ENCODE peak calls at places on chromosomes 6 and 20, in seven cellular contexts. V is AG09319, N is AG04449, F is lung, P is HTR-8/SVneo, A is Calu3, T is GM20000. D is an unnamed sample.

GRCh38 chr6:151494235-151494950 is 576 bp downstream of the CCDC170 start:
- DNase-seq in V (no peak), N (no peak), F (peak; percentile 33), P (no peak), A (peak; percentile 10), T (no peak), D (no peak)

GRCh38 chr20:35837577-35838195 is 65.9 kb downstream of the PHF20 start:
- DNase-seq in V (no peak), N (no peak), F (no peak), P (no peak), A (no peak), T (no peak), D (no peak)

GRCh38 chr20:56974499-56975250 is 291.8 kb downstream of the BMP7 start:
- DNase-seq in V (peak; percentile 53), N (peak; percentile 7), F (no peak), P (peak; percentile 93), A (peak; percentile 70), T (peak; percentile 25), D (peak; percentile 28)

GRCh38 chr20:14996883-14997672 is 659.7 kb upstream of the FLRT3 start:
- DNase-seq in V (no peak), N (no peak), F (no peak), P (no peak), A (no peak), T (no peak), D (no peak)

GRCh38 chr20:9926007-9926406 is 87.1 kb upstream of the PAK5 start:
- DNase-seq in V (no peak), N (no peak), F (no peak), P (no peak), A (no peak), T (no peak), D (no peak)

GRCh38 chr6:20664250-20664649 is 130.0 kb downstream of the CDKAL1 start:
- DNase-seq in V (no peak), N (no peak), F (no peak), P (no peak), A (no peak), T (no peak), D (no peak)

GRCh38 chr6:18090349-18090786 is 32.1 kb downstream of the NHLRC1 start:
- DNase-seq in V (no peak), N (no peak), F (no peak), P (no peak), A (no peak), T (no peak), D (no peak)

GRCh38 chr6:106254636-106255035 is 70.9 kb downstream of the ATG5 start:
- DNase-seq in V (no peak), N (no peak), F (no peak), P (no peak), A (no peak), T (no peak), D (no peak)

GRCh38 chr6:115441671-115442070 is 619.0 kb downstream of the FRK start:
- DNase-seq in V (peak; percentile 20), N (no peak), F (no peak), P (no peak), A (no peak), T (no peak), D (peak; percentile 2)

GRCh38 chr20:53390780-53391179 is 202.9 kb downstream of the ZNF217 start:
- DNase-seq in V (no peak), N (no peak), F (no peak), P (no peak), A (no peak), T (no peak), D (no peak)

GRCh38 chr6:167760979-167761793 is 65.5 kb upstream of the AFDN start:
- DNase-seq in V (no peak), N (no peak), F (peak; percentile 57), P (no peak), A (no peak), T (no peak), D (no peak)

GRCh38 chr6:137808191-137808590 is 58.9 kb upstream of the TNFAIP3 start:
- DNase-seq in V (no peak), N (no peak), F (no peak), P (peak; percentile 50), A (no peak), T (no peak), D (no peak)

GRCh38 chr20:15700147-15700765 is 873.0 kb downstream of the KIF16B start:
- DNase-seq in V (no peak), N (no peak), F (no peak), P (no peak), A (no peak), T (no peak), D (no peak)

D was measured in AG09309.